ENCODE peak calls at places on chromosome 14, in four cellular contexts. G is CD8-positive, alpha-beta memory T cell; B is heart right ventricle; T is ovary. F is an unnamed sample.

GRCh38 chr14:29710015-29710414 is 217.6 kb downstream of the PRKD1 start:
- DNase-seq in G (no peak), B (no peak), T (no peak), F (no peak)

GRCh38 chr14:94591073-94591472 is 9.8 kb downstream of the SERPINA5 start:
- DNase-seq in G (no peak), B (no peak), T (no peak), F (no peak)

GRCh38 chr14:101009531-101009930 is 106.0 kb upstream of the RTL1 start:
- DNase-seq in G (no peak), B (no peak), T (peak; percentile 10), F (no peak)

GRCh38 chr14:60724080-60724618 is at the start of gene SIX4:
- DNase-seq in G (no peak), B (peak; percentile 41), T (peak; percentile 76), F (peak; percentile 69)

GRCh38 chr14:91716999-91717398 is 14.9 kb downstream of the CATSPERB start:
- DNase-seq in G (no peak), B (no peak), T (no peak), F (no peak)

GRCh38 chr14:59534361-59534987 is 42.1 kb downstream of the CCDC175 start:
- DNase-seq in G (no peak), B (no peak), T (no peak), F (no peak)

GRCh38 chr14:76780875-76781647 is 19.8 kb downstream of the VASH1 start:
- DNase-seq in G (no peak), B (peak; percentile 40), T (peak; percentile 33), F (peak; percentile 61)

GRCh38 chr14:100979780-100980179 is 76.3 kb upstream of the RTL1 start:
- DNase-seq in G (no peak), B (no peak), T (no peak), F (no peak)

GRCh38 chr14:105138021-105138541 is 30.5 kb downstream of the JAG2 start:
- DNase-seq in G (no peak), B (no peak), T (no peak), F (no peak)

GRCh38 chr14:83874662-83875061 is 1655.3 kb upstream of the FLRT2 start:
- DNase-seq in G (no peak), B (no peak), T (no peak), F (no peak)

GRCh38 chr14:61404637-61405036 is 83.3 kb downstream of the PRKCH start:
- DNase-seq in G (no peak), B (no peak), T (no peak), F (no peak)

GRCh38 chr14:105937253-105938054 is 411.1 kb downstream of the TMEM121 start:
- DNase-seq in G (no peak), B (no peak), T (no peak), F (no peak)

GRCh38 chr14:106879241-106879640 is 1352.9 kb downstream of the TMEM121 start:
- DNase-seq in G (peak; percentile 28), B (no peak), T (peak; percentile 46), F (no peak)

GRCh38 chr14:90397401-90398314 is 829 bp downstream of the CALM1 start:
- DNase-seq in G (peak; percentile 70), B (peak; percentile 81), T (peak; percentile 64), F (no peak)

GRCh38 chr14:20332946-20333782 is at the start of gene CCNB1IP1:
- DNase-seq in G (peak; percentile 53), B (peak; percentile 83), T (peak; percentile 78), F (peak; percentile 71)

GRCh38 chr14:43503508-43503907 is 1003.6 kb downstream of the FSCB start:
- DNase-seq in G (no peak), B (no peak), T (no peak), F (no peak)

GRCh38 chr14:61860294-61860918 is 98.2 kb downstream of the SNAPC1 start:
- DNase-seq in G (peak; percentile 31), B (peak; percentile 18), T (no peak), F (no peak)

GRCh38 chr14:85934123-85934885 is 404.4 kb downstream of the FLRT2 start:
- DNase-seq in G (peak; percentile 58), B (peak; percentile 15), T (peak; percentile 17), F (no peak)

GRCh38 chr14:72476657-72477499 is 417.0 kb downstream of the DPF3 start:
- DNase-seq in G (peak; percentile 26), B (peak; percentile 11), T (no peak), F (peak; percentile 62)

GRCh38 chr14:79483472-79483871 is 727.8 kb downstream of the DIO2 start:
- DNase-seq in G (no peak), B (no peak), T (no peak), F (no peak)

GRCh38 chr14:60775296-60775695 is 40.7 kb downstream of the MNAT1 start:
- DNase-seq in G (no peak), B (no peak), T (no peak), F (no peak)

GRCh38 chr14:93811020-93811419 is 22.7 kb upstream of the PRIMA1 start:
- DNase-seq in G (no peak), B (no peak), T (no peak), F (no peak)

GRCh38 chr14:52649511-52649910 is 45.8 kb downstream of the ERO1A start:
- DNase-seq in G (no peak), B (no peak), T (no peak), F (no peak)

GRCh38 chr14:102095871-102096568 is 9.2 kb upstream of the HSP90AA1 start:
- DNase-seq in G (no peak), B (no peak), T (no peak), F (no peak)

GRCh38 chr14:103735022-103735421 is 19.4 kb downstream of the ZFYVE21 start:
- DNase-seq in G (no peak), B (no peak), T (peak; percentile 22), F (no peak)

GRCh38 chr14:103732868-103733626 is 17.4 kb downstream of the ZFYVE21 start:
- DNase-seq in G (no peak), B (no peak), T (peak; percentile 10), F (no peak)

GRCh38 chr14:103735439-103735814 is 19.8 kb downstream of the ZFYVE21 start:
- DNase-seq in G (no peak), B (no peak), T (no peak), F (no peak)

GRCh38 chr14:103733651-103734050 is 18.0 kb downstream of the ZFYVE21 start:
- DNase-seq in G (no peak), B (no peak), T (peak; percentile 13), F (no peak)

DNA sequence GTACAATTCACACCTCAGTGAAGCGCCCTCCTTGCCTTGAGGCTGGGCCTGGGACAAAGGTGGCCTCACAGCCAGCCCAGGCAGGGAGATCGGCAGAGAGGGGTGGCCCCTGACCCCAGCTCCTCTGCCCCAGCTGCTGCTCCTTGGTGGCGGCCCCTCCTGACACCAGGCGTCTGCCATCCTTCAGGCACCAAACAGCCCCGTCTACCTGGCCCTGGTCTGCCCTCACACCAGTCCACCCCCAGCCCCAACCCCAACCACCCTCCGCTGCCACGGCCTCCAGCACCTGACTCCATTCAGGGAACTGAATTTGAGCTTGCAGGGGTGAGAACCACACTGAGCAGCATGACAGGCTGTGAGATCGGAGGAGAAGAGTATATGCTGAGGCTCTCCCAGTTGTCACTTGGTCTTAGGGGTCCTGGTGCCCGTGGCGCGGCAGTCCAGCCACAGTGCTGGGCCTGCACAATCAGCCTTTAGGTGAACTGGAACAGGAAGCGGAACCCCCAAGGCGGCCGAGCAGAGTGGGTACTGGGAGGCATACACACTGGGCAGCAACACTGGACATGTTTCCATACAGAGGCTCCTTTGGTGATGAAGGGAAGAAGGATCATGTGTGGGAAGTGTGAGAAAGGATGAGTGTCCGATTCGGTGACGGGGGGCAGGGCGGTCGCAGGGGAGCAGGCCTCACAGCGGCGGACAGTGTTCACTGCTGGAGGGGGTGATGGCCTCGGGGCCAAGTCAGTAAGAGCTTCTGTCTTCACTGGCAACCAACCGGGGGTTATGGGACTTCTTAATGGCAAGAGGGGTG is 18.7 kb downstream of the ZFYVE21 start:
- DNase-seq in G (no peak), B (no peak), T (peak; percentile 18), F (no peak)
- H3K27ac ChIP-seq in G (no peak overlapping the region), B (no peak overlapping the region), T (no peak overlapping the region), F (no peak overlapping the region)

DNA sequence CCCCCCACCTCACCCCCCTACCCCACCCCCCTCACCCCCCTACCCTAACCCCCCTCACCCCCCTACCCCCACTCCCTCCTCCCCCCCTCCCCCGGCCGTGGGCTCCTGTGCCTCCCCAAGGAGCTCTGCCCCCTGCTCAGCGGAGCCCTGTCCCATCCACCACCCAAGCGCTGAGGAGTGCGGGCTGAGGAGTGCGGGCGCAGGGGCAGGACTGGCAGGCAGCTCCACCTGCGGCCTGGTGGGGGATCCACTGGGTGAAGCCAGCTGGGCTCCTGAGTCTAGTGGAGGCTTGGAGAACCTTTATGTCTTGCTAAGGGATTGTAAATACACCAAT is 2.3 kb upstream of the JPH4 start:
- DNase-seq in G (no peak), B (no peak), T (no peak), F (no peak)
- H3K27ac ChIP-seq in G (no peak overlapping the region), B (no peak overlapping the region), T (no peak overlapping the region), F (no peak overlapping the region)

DNA sequence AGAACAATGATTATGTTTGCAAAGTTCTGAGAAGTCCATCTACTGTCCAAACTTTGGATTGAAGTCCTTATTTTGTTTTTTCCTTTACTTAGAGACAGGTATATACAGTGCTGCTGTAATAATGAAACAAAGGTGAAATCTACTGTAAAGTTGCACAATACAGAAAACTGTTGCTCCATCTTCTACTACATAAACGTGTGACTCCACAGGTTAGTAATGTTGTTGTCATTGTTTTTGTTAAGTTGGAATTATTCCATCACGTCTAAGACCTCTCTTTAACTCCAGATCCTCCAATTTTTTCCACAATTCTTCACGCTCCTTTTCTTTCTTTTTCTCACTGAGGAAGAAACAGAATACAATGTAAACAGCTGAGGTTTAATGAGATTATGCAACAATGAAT is 57.0 kb upstream of the GPHB5 start:
- DNase-seq in G (no peak), B (no peak), T (no peak), F (no peak)
- H3K27ac ChIP-seq in G (no peak overlapping the region), B (no peak overlapping the region), T (no peak overlapping the region), F (no peak overlapping the region)

DNA sequence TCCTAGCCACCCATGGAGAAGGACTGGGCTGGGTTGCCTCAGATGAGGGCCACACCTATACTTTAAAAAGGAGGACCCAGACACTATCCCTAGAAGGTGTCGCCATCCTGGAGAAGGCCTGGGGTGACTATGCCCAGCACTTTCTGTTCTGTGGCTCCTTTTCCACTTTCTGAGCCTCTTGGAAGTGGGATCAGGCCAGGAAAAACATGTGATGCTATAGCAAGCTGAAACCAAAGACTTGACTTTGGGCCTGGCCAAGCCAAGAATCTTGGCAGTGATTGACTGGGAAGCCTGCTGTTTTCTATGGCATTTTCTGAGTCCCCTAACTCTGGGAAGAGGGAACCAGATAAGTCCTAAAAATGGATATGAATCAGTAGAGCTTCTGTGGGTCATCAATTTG is 332.3 kb downstream of the ZFP36L1 start:
- DNase-seq in G (no peak), B (no peak), T (no peak), F (peak; percentile 75)
- H3K27ac ChIP-seq in G (no peak overlapping the region), B (no peak overlapping the region), T (no peak overlapping the region), F (peak overlapping the region; percentile 63)

DNA sequence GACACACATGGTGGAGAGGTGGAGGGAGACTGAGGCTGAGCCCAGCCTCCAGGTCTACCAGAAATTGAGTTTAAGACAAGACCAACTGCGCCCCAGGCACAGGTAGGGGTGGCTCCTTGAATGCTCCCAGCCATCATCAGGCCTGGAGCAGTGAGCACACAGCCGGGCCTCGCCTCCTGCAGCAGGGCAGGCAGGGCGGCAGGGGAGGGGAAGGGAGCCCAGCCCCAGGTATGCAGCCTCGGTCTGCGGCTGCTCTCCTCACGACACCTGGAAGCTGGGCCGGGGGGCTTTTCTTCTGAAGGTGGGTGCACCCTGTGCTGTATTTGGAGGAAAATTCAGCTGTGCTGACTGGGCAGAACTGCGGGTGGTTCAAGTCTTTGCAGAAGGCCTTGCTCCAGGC is 29.5 kb upstream of the TDRD9 start:
- DNase-seq in G (no peak), B (no peak), T (no peak), F (no peak)
- H3K27ac ChIP-seq in G (no peak overlapping the region), B (no peak overlapping the region), T (no peak overlapping the region), F (no peak overlapping the region)

GRCh38 chr14:45679852-45680251 is 426.9 kb upstream of the MIS18BP1 start:
- DNase-seq in G (no peak), B (no peak), T (no peak), F (no peak)

GRCh38 chr14:45678163-45678562 is 425.2 kb upstream of the MIS18BP1 start:
- DNase-seq in G (no peak), B (no peak), T (no peak), F (no peak)

GRCh38 chr14:45680531-45680930 is 427.5 kb upstream of the MIS18BP1 start:
- DNase-seq in G (no peak), B (no peak), T (no peak), F (no peak)
- H3K27ac ChIP-seq in G (no peak overlapping the region), B (no peak overlapping the region), T (no peak overlapping the region), F (no peak overlapping the region)

F was measured in right atrium auricular region.